ENCODE peak calls at places on chromosomes 6 and 20, in six cellular contexts. One of them, this sample, is unnamed.

GRCh38 chr6:25601797-25602679 is 50.0 kb upstream of the SCGN start:
- DNase-seq in right atrium auricular region: no peak
- DNase-seq in astrocyte: peak; percentile 29
- DNase-seq in BJ: peak; percentile 16
- DNase-seq in GM23248: peak; percentile 77
- DNase-seq in GM23338: peak; percentile 73
- DNase-seq in this sample: no peak

GRCh38 chr20:3923818-3924217 is 34.6 kb downstream of the PANK2 start:
- DNase-seq in GM23338: no peak
- DNase-seq in astrocyte: peak; percentile 52
- DNase-seq in BJ: no peak
- DNase-seq in GM23248: peak; percentile 82
- DNase-seq in right atrium auricular region: no peak
- DNase-seq in this sample: peak; percentile 43

GRCh38 chr20:62103508-62104233 is 18.6 kb upstream of the LSM14B start:
- DNase-seq in GM23338: no peak
- DNase-seq in BJ: no peak
- DNase-seq in right atrium auricular region: no peak
- DNase-seq in astrocyte: no peak
- DNase-seq in GM23248: no peak
- DNase-seq in this sample: no peak

GRCh38 chr20:38881806-38882440 is 44.3 kb upstream of the FAM83D start:
- DNase-seq in GM23248: no peak
- DNase-seq in right atrium auricular region: no peak
- DNase-seq in GM23338: no peak
- DNase-seq in BJ: no peak
- DNase-seq in astrocyte: no peak
- DNase-seq in this sample: no peak

GRCh38 chr6:30112402-30113376 is at the start of gene TRIM31:
- DNase-seq in GM23248: no peak
- DNase-seq in BJ: no peak
- DNase-seq in GM23338: no peak
- DNase-seq in astrocyte: no peak
- DNase-seq in right atrium auricular region: no peak
- DNase-seq in this sample: no peak

GRCh38 chr6:41159415-41160082 is 3.4 kb downstream of the TREM2 start:
- DNase-seq in astrocyte: no peak
- DNase-seq in GM23338: no peak
- DNase-seq in right atrium auricular region: no peak
- DNase-seq in BJ: no peak
- DNase-seq in GM23248: no peak
- DNase-seq in this sample: no peak

GRCh38 chr20:4956200-4956810 is 45.0 kb downstream of the SLC23A2 start:
- DNase-seq in astrocyte: no peak
- DNase-seq in right atrium auricular region: no peak
- DNase-seq in GM23248: peak; percentile 71
- DNase-seq in BJ: no peak
- DNase-seq in GM23338: peak; percentile 81
- DNase-seq in this sample: no peak

GRCh38 chr20:20568604-20569205 is 143.7 kb downstream of the RALGAPA2 start:
- DNase-seq in right atrium auricular region: no peak
- DNase-seq in astrocyte: peak; percentile 16
- DNase-seq in BJ: no peak
- DNase-seq in GM23338: peak; percentile 70
- DNase-seq in GM23248: peak; percentile 74
- DNase-seq in this sample: no peak

GRCh38 chr6:4402477-4402976 is 267.2 kb upstream of the ECI2 start:
- DNase-seq in BJ: peak; percentile 26
- DNase-seq in GM23338: no peak
- DNase-seq in right atrium auricular region: no peak
- DNase-seq in GM23248: peak; percentile 93
- DNase-seq in astrocyte: peak; percentile 86
- DNase-seq in this sample: peak; percentile 69

GRCh38 chr6:24927985-24928735 is 7.6 kb downstream of the RIPOR2 start:
- DNase-seq in GM23248: peak; percentile 31
- DNase-seq in BJ: peak; percentile 51
- DNase-seq in GM23338: no peak
- DNase-seq in right atrium auricular region: no peak
- DNase-seq in astrocyte: peak; percentile 82
- DNase-seq in this sample: no peak

GRCh38 chr6:31308050-31308844 is 36.4 kb upstream of the HLA-C start:
- DNase-seq in right atrium auricular region: no peak
- DNase-seq in GM23248: peak; percentile 10
- DNase-seq in GM23338: peak; percentile 88
- DNase-seq in BJ: no peak
- DNase-seq in astrocyte: no peak
- DNase-seq in this sample: no peak

GRCh38 chr6:76230711-76231110 is 158.2 kb upstream of the IMPG1 start:
- DNase-seq in astrocyte: no peak
- DNase-seq in GM23338: peak; percentile 62
- DNase-seq in right atrium auricular region: no peak
- DNase-seq in BJ: no peak
- DNase-seq in GM23248: no peak
- DNase-seq in this sample: no peak

GRCh38 chr6:63598001-63598250 is 25.6 kb downstream of the LOC128125822 start:
- DNase-seq in GM23338: peak; percentile 60
- DNase-seq in astrocyte: no peak
- DNase-seq in GM23248: no peak
- DNase-seq in right atrium auricular region: no peak
- DNase-seq in BJ: no peak
- DNase-seq in this sample: no peak

GRCh38 chr6:138545621-138545980 is 46.3 kb upstream of the NHSL1 start:
- DNase-seq in GM23248: peak; percentile 58
- DNase-seq in astrocyte: peak; percentile 63
- DNase-seq in GM23338: peak; percentile 75
- DNase-seq in BJ: no peak
- DNase-seq in right atrium auricular region: peak; percentile 77
- DNase-seq in this sample: peak; percentile 87

GRCh38 chr20:31704225-31705119 is 18.2 kb downstream of the BCL2L1 start:
- DNase-seq in astrocyte: peak; percentile 85
- DNase-seq in GM23338: peak; percentile 67
- DNase-seq in GM23248: peak; percentile 42
- DNase-seq in right atrium auricular region: no peak
- DNase-seq in BJ: no peak
- DNase-seq in this sample: peak; percentile 56

GRCh38 chr20:4681971-4682370 is 39.7 kb upstream of the PRND start:
- DNase-seq in right atrium auricular region: no peak
- DNase-seq in BJ: no peak
- DNase-seq in GM23248: peak; percentile 71
- DNase-seq in GM23338: no peak
- DNase-seq in astrocyte: peak; percentile 34
- DNase-seq in this sample: no peak

GRCh38 chr6:38477680-38478260 is 162.0 kb downstream of the BTBD9 start:
- DNase-seq in BJ: no peak
- DNase-seq in GM23338: peak; percentile 58
- DNase-seq in right atrium auricular region: no peak
- DNase-seq in GM23248: no peak
- DNase-seq in astrocyte: no peak
- DNase-seq in this sample: no peak

GRCh38 chr6:139765825-139766285 is 391.4 kb upstream of the CITED2 start:
- DNase-seq in right atrium auricular region: no peak
- DNase-seq in GM23248: no peak
- DNase-seq in GM23338: no peak
- DNase-seq in BJ: no peak
- DNase-seq in astrocyte: peak; percentile 63
- DNase-seq in this sample: peak; percentile 30

GRCh38 chr20:9270831-9271230 is 201.9 kb downstream of the PLCB4 start:
- DNase-seq in right atrium auricular region: no peak
- DNase-seq in BJ: peak; percentile 62
- DNase-seq in GM23338: no peak
- DNase-seq in astrocyte: peak; percentile 67
- DNase-seq in GM23248: peak; percentile 83
- DNase-seq in this sample: no peak

GRCh38 chr20:13681248-13682125 is 42.8 kb upstream of the TASP1 start:
- DNase-seq in astrocyte: no peak
- DNase-seq in GM23248: no peak
- DNase-seq in BJ: no peak
- DNase-seq in GM23338: no peak
- DNase-seq in right atrium auricular region: no peak
- DNase-seq in this sample: no peak

GRCh38 chr6:155384343-155384742 is 70.1 kb upstream of the TFB1M start:
- DNase-seq in astrocyte: no peak
- DNase-seq in GM23338: no peak
- DNase-seq in BJ: no peak
- DNase-seq in right atrium auricular region: no peak
- DNase-seq in GM23248: no peak
- DNase-seq in this sample: no peak

GRCh38 chr20:10985536-10985935 is 311.7 kb upstream of the JAG1 start:
- DNase-seq in right atrium auricular region: no peak
- DNase-seq in GM23248: peak; percentile 69
- DNase-seq in astrocyte: peak; percentile 66
- DNase-seq in BJ: no peak
- DNase-seq in GM23338: no peak
- DNase-seq in this sample: no peak

GRCh38 chr6:125453516-125453915 is 151.7 kb upstream of the HDDC2 start:
- DNase-seq in GM23338: peak; percentile 21
- DNase-seq in BJ: no peak
- DNase-seq in right atrium auricular region: no peak
- DNase-seq in astrocyte: no peak
- DNase-seq in GM23248: no peak
- DNase-seq in this sample: no peak

DNA sequence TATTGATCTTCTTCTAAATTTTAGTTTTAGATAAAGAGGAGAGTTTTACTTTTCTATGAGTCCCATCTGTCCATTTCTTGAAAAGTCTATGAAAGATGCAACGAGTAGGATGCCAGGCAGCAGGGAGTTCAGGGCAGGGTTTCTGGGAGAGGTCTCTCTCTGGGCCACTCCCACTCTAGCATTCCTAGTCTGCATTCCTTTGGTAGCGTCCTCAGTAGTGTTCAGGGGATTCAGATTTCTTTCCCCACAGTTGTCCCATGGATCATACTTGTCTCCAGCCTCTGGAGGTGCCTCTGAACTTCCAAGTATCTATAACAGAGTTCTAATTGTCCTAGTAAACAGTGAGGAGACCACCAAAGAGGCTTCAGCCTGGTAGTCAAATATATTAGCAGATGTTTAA is 225.3 kb downstream of the RIMS1 start:
- DNase-seq in astrocyte: no peak
- DNase-seq in GM23248: no peak
- DNase-seq in right atrium auricular region: no peak
- DNase-seq in BJ: no peak
- DNase-seq in GM23338: peak; percentile 20
- DNase-seq in this sample: no peak
- H3K27me3 ChIP-seq in astrocyte: no peaks in the 10 kb centered on the region
- H3K27me3 ChIP-seq in GM23248: no peaks in the 10 kb centered on the region
- H3K27me3 ChIP-seq in right atrium auricular region: no peaks in the 10 kb centered on the region
- H3K27me3 ChIP-seq in BJ: no peaks in the 10 kb centered on the region
- H3K27me3 ChIP-seq in GM23338: no peaks in the 10 kb centered on the region
- H3K27me3 ChIP-seq in this sample: no peaks in the 10 kb centered on the region

DNA sequence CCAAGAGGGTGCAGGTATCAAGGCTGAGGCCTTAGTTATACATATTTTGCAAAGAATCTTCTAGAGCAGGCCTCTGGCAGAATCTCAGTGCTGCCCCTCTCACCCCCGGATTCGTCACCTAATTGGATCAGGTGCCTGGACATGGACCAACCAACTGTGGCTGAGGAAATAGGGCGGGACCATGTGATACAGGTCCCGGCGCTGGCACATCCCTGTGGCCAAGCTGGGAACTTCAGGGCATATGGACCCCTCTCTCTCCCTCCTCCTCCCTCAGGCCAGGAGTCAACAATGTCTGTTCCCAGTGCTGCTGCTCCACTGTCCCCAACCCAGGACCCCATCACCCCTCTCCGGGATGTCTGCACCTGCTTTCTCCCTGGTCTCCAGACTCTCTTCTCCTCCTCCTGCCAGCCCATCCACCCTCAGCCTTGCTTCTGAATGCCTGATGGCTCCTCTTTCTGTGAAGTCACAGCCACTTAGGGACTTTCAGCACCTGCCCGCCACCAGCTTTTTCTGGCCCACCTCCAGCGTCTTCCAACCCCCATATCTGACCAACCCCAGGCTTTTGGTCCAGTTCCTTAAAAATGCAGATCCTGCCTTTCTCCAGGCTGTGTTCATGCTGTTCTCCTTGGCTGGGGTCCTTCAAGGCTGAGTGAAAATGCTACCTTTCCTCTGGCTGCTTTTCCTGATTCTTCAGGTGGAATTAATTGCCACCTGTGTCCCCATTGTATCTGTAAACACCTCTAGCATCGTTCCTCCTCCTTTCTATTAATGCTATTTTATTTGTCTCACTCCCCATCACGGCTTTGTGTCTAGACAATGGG is 19.0 kb upstream of the MLN start:
- DNase-seq in GM23338: peak; percentile 89
- DNase-seq in right atrium auricular region: no peak
- DNase-seq in GM23248: peak; percentile 58
- DNase-seq in BJ: no peak
- DNase-seq in astrocyte: no peak
- DNase-seq in this sample: peak; percentile 59
- H3K27me3 ChIP-seq in GM23338: no peaks in the 10 kb centered on the region
- H3K27me3 ChIP-seq in right atrium auricular region: no peaks in the 10 kb centered on the region
- H3K27me3 ChIP-seq in GM23248: peaks cover 5% of the 10 kb centered on the region
- H3K27me3 ChIP-seq in BJ: peaks cover 12% of the 10 kb centered on the region
- H3K27me3 ChIP-seq in astrocyte: peaks cover 2% of the 10 kb centered on the region
- H3K27me3 ChIP-seq in this sample: no peaks in the 10 kb centered on the region

DNA sequence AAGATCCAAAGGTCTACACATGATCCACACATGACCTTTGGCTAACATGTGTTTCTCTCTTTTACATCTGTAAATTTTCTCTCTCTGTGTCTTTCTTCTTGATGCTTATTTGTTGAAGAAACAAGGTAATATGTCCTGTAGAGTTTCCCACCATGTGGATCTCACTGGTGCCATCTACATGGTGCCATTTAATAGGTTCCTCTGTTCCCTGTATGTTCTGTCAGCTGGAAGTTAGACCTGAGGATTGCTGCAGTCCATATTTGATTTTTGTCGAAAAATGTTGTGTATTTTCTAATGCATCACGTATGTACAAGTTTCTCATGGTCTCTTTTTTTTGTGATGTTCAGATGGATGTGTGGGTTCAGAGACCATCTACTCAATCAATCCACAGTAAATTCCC is 30.0 kb downstream of the FOXA2 start:
- DNase-seq in GM23338: no peak
- DNase-seq in BJ: no peak
- DNase-seq in GM23248: no peak
- DNase-seq in right atrium auricular region: no peak
- DNase-seq in astrocyte: no peak
- DNase-seq in this sample: no peak
- H3K27me3 ChIP-seq in GM23338: peaks cover 55% of the 10 kb centered on the region
- H3K27me3 ChIP-seq in BJ: no peaks in the 10 kb centered on the region
- H3K27me3 ChIP-seq in GM23248: peaks cover 17% of the 10 kb centered on the region
- H3K27me3 ChIP-seq in right atrium auricular region: peaks cover 1% of the 10 kb centered on the region
- H3K27me3 ChIP-seq in astrocyte: no peaks in the 10 kb centered on the region
- H3K27me3 ChIP-seq in this sample: no peaks in the 10 kb centered on the region

GRCh38 chr20:57556980-57557274 is 4.0 kb upstream of the PCK1 start:
- DNase-seq in BJ: no peak
- DNase-seq in GM23248: no peak
- DNase-seq in GM23338: no peak
- DNase-seq in astrocyte: no peak
- DNase-seq in right atrium auricular region: no peak
- DNase-seq in this sample: no peak

GRCh38 chr20:57553376-57554018 is 7.4 kb upstream of the PCK1 start:
- DNase-seq in GM23248: no peak
- DNase-seq in GM23338: no peak
- DNase-seq in BJ: no peak
- DNase-seq in right atrium auricular region: no peak
- DNase-seq in astrocyte: no peak
- DNase-seq in this sample: no peak

GRCh38 chr20:57548177-57549058 is 12.5 kb upstream of the PCK1 start:
- DNase-seq in right atrium auricular region: no peak
- DNase-seq in BJ: no peak
- DNase-seq in GM23248: no peak
- DNase-seq in astrocyte: peak; percentile 5
- DNase-seq in GM23338: no peak
- DNase-seq in this sample: no peak

GRCh38 chr20:57555457-57556184 is 5.3 kb upstream of the PCK1 start:
- DNase-seq in GM23338: no peak
- DNase-seq in GM23248: no peak
- DNase-seq in BJ: no peak
- DNase-seq in right atrium auricular region: no peak
- DNase-seq in astrocyte: no peak
- DNase-seq in this sample: no peak

GRCh38 chr20:57552471-57552870 is 8.4 kb upstream of the PCK1 start:
- DNase-seq in BJ: no peak
- DNase-seq in right atrium auricular region: no peak
- DNase-seq in GM23338: no peak
- DNase-seq in astrocyte: no peak
- DNase-seq in GM23248: no peak
- DNase-seq in this sample: no peak
- H3K27me3 ChIP-seq in BJ: peaks cover 2% of the 10 kb centered on the region
- H3K27me3 ChIP-seq in right atrium auricular region: no peaks in the 10 kb centered on the region
- H3K27me3 ChIP-seq in GM23338: no peaks in the 10 kb centered on the region
- H3K27me3 ChIP-seq in astrocyte: peaks cover 54% of the 10 kb centered on the region
- H3K27me3 ChIP-seq in GM23248: peaks cover 55% of the 10 kb centered on the region
- H3K27me3 ChIP-seq in this sample: peaks cover 26% of the 10 kb centered on the region